ENCODE peak calls at places on chromosomes 7 and 10, in four cellular contexts. F, O, I and P are unnamed samples.

GRCh38 chr10:114691442-114691941 is 33.4 kb upstream of the ABLIM1 start:
- DNase-seq in F (no peak), O (no peak), I (peak), P (no peak)

GRCh38 chr10:23656735-23657134 is 217.9 kb downstream of the OTUD1 start:
- DNase-seq in F (no peak), O (no peak), I (no peak), P (no peak)

GRCh38 chr10:63197304-63198092 is 64.4 kb downstream of the NRBF2 start:
- DNase-seq in F (no peak), O (no peak), I (no peak), P (no peak)

GRCh38 chr7:41918597-41918996 is 215.7 kb upstream of the INHBA start:
- DNase-seq in F (no peak), O (no peak), I (no peak), P (no peak)

GRCh38 chr10:35409094-35409582 is 72.8 kb downstream of the CCNY start:
- DNase-seq in F (no peak), O (no peak), I (no peak), P (no peak)

GRCh38 chr10:119595715-119596515 is 849 bp downstream of the TIAL1 start:
- DNase-seq in F (no peak), O (peak), I (no peak), P (no peak)

GRCh38 chr10:112959207-112959838 is 9.3 kb downstream of the TCF7L2 start:
- DNase-seq in F (peak), O (no peak), I (no peak), P (no peak)

GRCh38 chr10:43067391-43068135 is 9.3 kb upstream of the RET start:
- DNase-seq in F (no peak), O (no peak), I (no peak), P (no peak)

GRCh38 chr10:58587676-58588075 is 75.0 kb downstream of the BICC1 start:
- DNase-seq in F (no peak), O (no peak), I (no peak), P (no peak)

GRCh38 chr10:78434886-78435285 is 401.2 kb downstream of the RPS24 start:
- DNase-seq in F (no peak), O (no peak), I (no peak), P (no peak)

GRCh38 chr7:82511542-82511941 is 68.0 kb upstream of the CACNA2D1 start:
- DNase-seq in F (no peak), O (no peak), I (no peak), P (no peak)

GRCh38 chr10:14173391-14173705 is 157.4 kb downstream of the FRMD4A start:
- DNase-seq in F (no peak), O (no peak), I (no peak), P (no peak)

GRCh38 chr10:91389636-91390512 is 20.3 kb upstream of the HECTD2 start:
- DNase-seq in F (peak), O (peak), I (peak), P (no peak)

GRCh38 chr7:1539346-1540321 is 9.1 kb downstream of the MAFK start:
- DNase-seq in F (no peak), O (no peak), I (no peak), P (no peak)

GRCh38 chr7:42628021-42628420 is 283.8 kb downstream of the C7orf25 start:
- DNase-seq in F (no peak), O (no peak), I (no peak), P (no peak)

GRCh38 chr7:73341877-73342276 is 13.9 kb downstream of the FKBP6 start:
- DNase-seq in F (peak), O (peak), I (peak), P (no peak)

GRCh38 chr7:25809441-25809840 is 342.6 kb upstream of the NFE2L3 start:
- DNase-seq in F (no peak), O (no peak), I (no peak), P (no peak)

GRCh38 chr7:90507692-90508091 is 38.3 kb downstream of the PTTG1IP2 start:
- DNase-seq in F (no peak), O (no peak), I (no peak), P (no peak)

GRCh38 chr7:13904689-13905088 is 84.8 kb downstream of the ETV1 start:
- DNase-seq in F (no peak), O (no peak), I (no peak), P (no peak)

GRCh38 chr7:147547252-147547897 is 1043.2 kb upstream of the C7orf33 start:
- DNase-seq in F (no peak), O (no peak), I (peak), P (no peak)

GRCh38 chr7:151256410-151257045 is 8.0 kb upstream of the SMARCD3 start:
- DNase-seq in F (no peak), O (no peak), I (no peak), P (no peak)

GRCh38 chr10:89398003-89398749 is 5.8 kb downstream of the IFIT1 start:
- DNase-seq in F (no peak), O (no peak), I (no peak), P (no peak)

GRCh38 chr7:100418930-100419659 is 9.4 kb downstream of the ZCWPW1 start:
- DNase-seq in F (no peak), O (no peak), I (no peak), P (no peak)

GRCh38 chr7:82362129-82362528 is 81.4 kb downstream of the CACNA2D1 start:
- DNase-seq in F (no peak), O (no peak), I (no peak), P (no peak)

GRCh38 chr7:90349305-90349704 is 2.8 kb downstream of the GTPBP10 start:
- DNase-seq in F (no peak), O (no peak), I (peak), P (no peak)

GRCh38 chr7:28573751-28574295 is 161.5 kb downstream of the CREB5 start:
- DNase-seq in F (no peak), O (no peak), I (no peak), P (no peak)

GRCh38 chr7:73423519-73424485 is 9.8 kb upstream of the FZD9 start:
- DNase-seq in F (no peak), O (no peak), I (peak), P (no peak)

GRCh38 chr7:122802211-122802833 is 83.9 kb downstream of the CADPS2 start:
- DNase-seq in F (no peak), O (no peak), I (no peak), P (no peak)

GRCh38 chr7:26060713-26061339 is 91.2 kb upstream of the NFE2L3 start:
- DNase-seq in F (no peak), O (no peak), I (no peak), P (no peak)

GRCh38 chr7:3112499-3113134 is 69.0 kb upstream of the CARD11 start:
- DNase-seq in F (no peak), O (no peak), I (no peak), P (no peak)

GRCh38 chr7:55134786-55135185 is 116.0 kb downstream of the EGFR start:
- DNase-seq in F (no peak), O (no peak), I (no peak), P (no peak)

GRCh38 chr7:105790996-105791395 is 85.4 kb downstream of the ATXN7L1 start:
- DNase-seq in F (peak), O (no peak), I (no peak), P (no peak)

GRCh38 chr10:102281103-102281502 is 35.8 kb downstream of the GBF1 start:
- DNase-seq in F (no peak), O (no peak), I (no peak), P (no peak)

GRCh38 chr7:33981686-33982424 is 76.5 kb downstream of the BMPER start:
- DNase-seq in F (no peak), O (no peak), I (no peak), P (no peak)

GRCh38 chr7:33981221-33981620 is 75.9 kb downstream of the BMPER start:
- DNase-seq in F (no peak), O (no peak), I (no peak), P (no peak)

GRCh38 chr7:33986951-33987948 is 81.9 kb downstream of the BMPER start:
- DNase-seq in F (peak), O (no peak), I (peak), P (peak)

GRCh38 chr7:33982425-33982786 is 77.1 kb downstream of the BMPER start:
- DNase-seq in F (peak), O (no peak), I (no peak), P (no peak)

GRCh38 chr7:33986456-33986855 is 81.1 kb downstream of the BMPER start:
- DNase-seq in F (no peak), O (no peak), I (no peak), P (no peak)
- TF ChIP-seq TCF7L2 in F (no peak), O (no peak), I (no peak), P (no peak)

GRCh38 chr7:35993663-35994622 is 159.1 kb upstream of the EEPD1 start:
- DNase-seq in F (no peak), O (no peak), I (peak), P (peak)
- TF ChIP-seq REST in F (no peak), O (no peak), I (no peak), P (no peak)

DNA sequence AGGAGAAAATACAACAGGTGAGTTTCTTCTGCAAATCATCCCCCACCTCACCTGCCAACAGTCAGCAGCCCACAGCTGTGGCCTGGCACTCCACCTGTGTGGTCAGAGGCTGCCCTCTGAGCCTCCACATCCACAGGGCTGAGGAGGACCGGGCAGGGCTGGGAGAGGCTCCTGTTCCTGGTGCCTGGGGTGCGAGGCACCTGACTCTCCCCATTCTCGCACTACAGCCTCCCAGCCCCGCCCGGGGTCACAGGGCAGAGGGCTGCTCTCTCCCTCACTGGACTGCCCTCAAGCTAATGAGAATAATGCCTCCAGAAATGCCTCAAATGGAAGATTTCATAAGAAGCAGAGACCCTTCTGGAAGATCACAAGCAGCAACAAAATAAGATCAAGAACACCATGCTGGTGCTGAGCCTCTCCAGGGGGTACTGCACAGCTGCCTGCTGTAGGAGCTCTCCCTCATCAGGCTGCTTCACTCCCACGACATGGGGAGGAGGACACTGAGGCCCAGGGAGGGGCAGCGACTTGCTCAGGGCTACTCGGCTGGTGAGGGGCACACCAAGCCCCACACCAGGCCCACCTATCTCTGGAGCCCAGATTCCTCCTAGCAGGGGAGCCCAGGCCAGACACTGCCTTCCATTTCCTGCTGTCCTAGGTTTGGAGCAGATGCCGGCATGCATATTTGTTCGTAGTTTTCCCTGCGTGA is 76.6 kb downstream of the FAM53B start:
- DNase-seq in F (no peak), O (no peak), I (no peak), P (no peak)
- TF ChIP-seq TCF7L2 in F (no peak), O (no peak), I (no peak), P (no peak)

GRCh38 chr10:86018735-86019058 is 347.9 kb downstream of the GRID1 start:
- DNase-seq in F (no peak), O (no peak), I (no peak), P (no peak)

GRCh38 chr10:86019141-86019540 is 347.5 kb downstream of the GRID1 start:
- DNase-seq in F (no peak), O (no peak), I (no peak), P (no peak)

GRCh38 chr10:86017841-86018734 is 348.5 kb downstream of the GRID1 start:
- DNase-seq in F (no peak), O (no peak), I (no peak), P (no peak)

DNA sequence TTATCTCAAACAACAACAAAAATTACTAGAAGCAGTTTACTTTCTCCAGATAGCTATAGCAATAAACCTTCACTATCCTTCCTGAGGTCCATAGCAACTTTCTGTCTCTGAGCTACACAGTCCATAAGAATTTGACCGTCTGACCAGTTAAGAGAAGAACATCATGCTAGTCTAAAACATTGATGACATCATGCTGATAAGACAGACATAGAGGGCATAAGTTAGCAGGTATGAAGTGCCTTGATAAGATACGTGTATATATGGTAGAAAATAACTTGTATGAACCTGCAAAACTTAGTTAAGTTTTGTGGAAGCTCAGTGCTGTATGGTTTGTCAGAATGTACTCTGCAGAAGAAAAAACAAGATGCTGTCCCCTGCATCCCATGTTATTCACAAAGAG is 353.0 kb downstream of the GRID1 start:
- DNase-seq in F (no peak), O (no peak), I (no peak), P (no peak)
- TF ChIP-seq REST in F (no peak), O (no peak), I (no peak), P (no peak)

DNA sequence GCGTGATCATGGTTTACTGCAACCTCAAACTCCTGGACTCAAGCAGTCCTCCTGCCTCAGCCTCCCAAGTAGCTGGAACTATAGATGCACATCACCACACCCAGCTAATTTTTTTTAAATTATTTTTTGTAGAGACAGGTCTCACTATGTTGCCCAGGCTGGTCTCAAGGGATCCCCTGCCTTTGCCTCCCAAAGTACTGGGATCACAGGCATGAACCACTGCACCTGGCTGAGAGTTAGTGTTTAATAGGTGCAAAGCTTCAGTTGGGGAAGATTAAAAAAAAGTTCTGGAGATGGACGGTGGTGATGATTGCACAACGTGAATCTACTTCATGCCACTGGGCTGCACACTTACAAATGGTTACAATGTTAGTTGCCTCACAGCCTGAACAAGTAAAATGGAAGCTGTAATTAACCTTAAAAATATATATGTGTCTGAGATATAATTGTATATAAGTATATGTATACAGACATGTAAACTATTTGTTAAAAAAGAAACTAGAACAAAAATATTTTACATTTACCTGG is 106.4 kb upstream of the ZNF438 start:
- DNase-seq in F (no peak), O (no peak), I (no peak), P (no peak)
- TF ChIP-seq TCF7L2 in F (no peak), O (no peak), I (no peak), P (no peak)

GRCh38 chr7:95993420-95993819 is 221.1 kb downstream of the DYNC1I1 start:
- DNase-seq in F (no peak), O (no peak), I (no peak), P (no peak)
- TF ChIP-seq REST in F (no peak), O (no peak), I (no peak), P (no peak)

DNA sequence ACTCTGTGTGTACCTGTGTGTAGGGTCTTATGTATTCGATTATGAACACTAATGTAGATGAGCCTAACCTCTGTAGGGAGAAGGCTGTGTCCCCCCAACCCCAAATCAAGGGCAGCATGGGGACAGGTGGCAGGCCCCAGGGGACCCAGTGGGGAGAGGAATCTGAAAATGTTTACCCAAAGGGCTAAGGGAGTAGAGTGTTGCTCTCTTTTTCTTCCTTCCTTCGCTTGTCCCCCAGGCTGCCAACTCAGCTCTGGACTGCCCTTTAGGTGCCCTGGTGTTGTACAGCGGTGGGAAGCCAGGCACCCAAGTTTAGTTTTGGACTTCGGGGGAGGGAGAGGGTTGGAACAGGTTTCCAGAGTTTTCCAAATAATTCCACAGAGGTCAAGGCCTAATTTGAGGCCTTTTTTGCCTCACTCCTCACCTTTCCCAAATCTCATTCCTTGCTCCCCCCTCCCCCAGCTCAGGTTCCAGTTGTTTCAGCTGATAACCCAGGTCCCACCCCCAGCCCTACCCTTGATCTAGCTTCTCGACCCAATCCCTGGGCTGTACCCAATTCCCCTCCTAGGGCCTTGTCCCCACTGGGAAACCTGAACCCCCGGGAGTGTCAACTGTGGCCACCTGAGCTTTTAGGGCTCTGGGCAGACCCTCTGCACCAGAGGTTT is 9.1 kb upstream of the PAX2 start:
- DNase-seq in F (no peak), O (no peak), I (no peak), P (no peak)
- TF ChIP-seq TCF7L2 in F (no peak), O (no peak), I (no peak), P (peak)

DNA sequence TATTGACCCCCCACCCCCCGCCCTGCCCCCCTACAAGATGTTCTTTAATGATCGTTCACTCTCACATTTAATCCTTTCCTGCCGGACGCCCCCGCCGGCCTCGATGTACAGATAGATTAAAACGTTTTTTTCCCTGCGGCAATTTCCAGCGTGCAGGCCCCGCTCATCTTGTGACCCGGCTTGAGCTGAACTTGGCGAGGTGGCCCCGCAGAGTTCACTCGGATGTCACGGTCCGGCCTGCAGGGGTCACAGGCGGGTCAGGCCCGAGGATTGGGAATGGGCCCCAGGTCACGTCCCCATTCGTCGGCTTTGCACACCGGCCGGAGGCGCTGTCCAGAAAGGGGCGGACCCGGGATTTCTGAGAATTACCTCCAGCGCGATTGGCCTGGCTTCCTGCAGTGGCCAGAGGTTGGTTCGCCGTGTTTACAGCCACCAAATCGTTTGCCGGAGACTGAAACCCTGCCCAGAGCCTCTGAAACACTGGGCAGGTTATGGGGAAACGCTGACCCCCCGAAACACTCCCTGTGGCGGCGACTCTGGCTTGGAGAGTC is 1.9 kb upstream of the CYP26A1 start:
- DNase-seq in F (no peak), O (peak), I (peak), P (no peak)
- TF ChIP-seq REST in F (no peak), O (no peak), I (no peak), P (peak)

GRCh38 chr7:96075510-96076349 is 246.2 kb downstream of the SLC25A13 start:
- DNase-seq in F (peak), O (peak), I (peak), P (no peak)
- TF ChIP-seq TCF7L2 in F (peak), O (no peak), I (no peak), P (peak)